ENCODE peak calls at places on chromosomes 4 and X, in six cellular contexts. One of them, this sample, is unnamed.

GRCh38 chrX:53282313-53282712 is 929 bp upstream of the IQSEC2 start:
- DNase-seq in NCI-H2171 treated with DMSO at 0.1 percent for 48 hours: no peak
- DNase-seq in heart right ventricle: no peak
- DNase-seq in renal cortical epithelial cell: no peak
- DNase-seq in ovary: peak
- DNase-seq in suprapubic skin: no peak
- DNase-seq in this sample: no peak

GRCh38 chr4:179415016-179415841 is 1973.0 kb upstream of the AGA start:
- DNase-seq in NCI-H2171 treated with DMSO at 0.1 percent for 48 hours: no peak
- DNase-seq in heart right ventricle: no peak
- DNase-seq in ovary: no peak
- DNase-seq in renal cortical epithelial cell: no peak
- DNase-seq in suprapubic skin: no peak
- DNase-seq in this sample: no peak

GRCh38 chr4:55214172-55214571 is 88.8 kb upstream of the KDR start:
- DNase-seq in renal cortical epithelial cell: no peak
- DNase-seq in NCI-H2171 treated with DMSO at 0.1 percent for 48 hours: no peak
- DNase-seq in heart right ventricle: no peak
- DNase-seq in suprapubic skin: no peak
- DNase-seq in ovary: no peak
- DNase-seq in this sample: no peak

GRCh38 chr4:186919340-186919739 is 195.7 kb upstream of the FAT1 start:
- DNase-seq in suprapubic skin: no peak
- DNase-seq in heart right ventricle: no peak
- DNase-seq in NCI-H2171 treated with DMSO at 0.1 percent for 48 hours: no peak
- DNase-seq in ovary: no peak
- DNase-seq in renal cortical epithelial cell: no peak
- DNase-seq in this sample: no peak

GRCh38 chr4:164789047-164789446 is 35.1 kb downstream of the SMIM31 start:
- DNase-seq in renal cortical epithelial cell: no peak
- DNase-seq in NCI-H2171 treated with DMSO at 0.1 percent for 48 hours: no peak
- DNase-seq in suprapubic skin: no peak
- DNase-seq in ovary: no peak
- DNase-seq in heart right ventricle: no peak
- DNase-seq in this sample: no peak

GRCh38 chr4:14000091-14000814 is 372.7 kb upstream of the BOD1L1 start:
- DNase-seq in renal cortical epithelial cell: no peak
- DNase-seq in suprapubic skin: no peak
- DNase-seq in ovary: no peak
- DNase-seq in NCI-H2171 treated with DMSO at 0.1 percent for 48 hours: no peak
- DNase-seq in heart right ventricle: no peak
- DNase-seq in this sample: no peak

GRCh38 chrX:41730101-41730500 is 6.1 kb downstream of the GPR82 start:
- DNase-seq in suprapubic skin: no peak
- DNase-seq in ovary: no peak
- DNase-seq in heart right ventricle: no peak
- DNase-seq in renal cortical epithelial cell: peak
- DNase-seq in NCI-H2171 treated with DMSO at 0.1 percent for 48 hours: no peak
- DNase-seq in this sample: no peak

GRCh38 chrX:49972313-49972712 is 49.9 kb downstream of the CLCN5 start:
- DNase-seq in suprapubic skin: no peak
- DNase-seq in renal cortical epithelial cell: no peak
- DNase-seq in heart right ventricle: no peak
- DNase-seq in ovary: no peak
- DNase-seq in NCI-H2171 treated with DMSO at 0.1 percent for 48 hours: no peak
- DNase-seq in this sample: no peak

GRCh38 chrX:53990201-53990600 is 54.1 kb downstream of the PHF8 start:
- DNase-seq in renal cortical epithelial cell: no peak
- DNase-seq in ovary: no peak
- DNase-seq in NCI-H2171 treated with DMSO at 0.1 percent for 48 hours: no peak
- DNase-seq in heart right ventricle: no peak
- DNase-seq in suprapubic skin: no peak
- DNase-seq in this sample: no peak

GRCh38 chr4:176387571-176387970 is 67.8 kb downstream of the SPCS3 start:
- DNase-seq in renal cortical epithelial cell: peak
- DNase-seq in ovary: no peak
- DNase-seq in suprapubic skin: no peak
- DNase-seq in NCI-H2171 treated with DMSO at 0.1 percent for 48 hours: no peak
- DNase-seq in heart right ventricle: no peak
- DNase-seq in this sample: no peak

GRCh38 chrX:40152706-40153334 is 55.1 kb upstream of the BCOR start:
- DNase-seq in suprapubic skin: no peak
- DNase-seq in renal cortical epithelial cell: no peak
- DNase-seq in heart right ventricle: peak
- DNase-seq in NCI-H2171 treated with DMSO at 0.1 percent for 48 hours: peak
- DNase-seq in ovary: peak
- DNase-seq in this sample: no peak